ENCODE peak calls at places on chromosomes 11 and 22, in four cellular contexts. B is substantia nigra; H is CD8-positive, alpha-beta T cell; J is CD8-positive, alpha-beta memory T cell. U is an unnamed sample.

GRCh38 chr11:62512961-62513360 is 33.6 kb downstream of the AHNAK start:
- DNase-seq in J (no peak), B (no peak), H (no peak), U (no peak)

GRCh38 chr22:40436460-40437431 is 66.4 kb downstream of the SGSM3 start:
- DNase-seq in H (no peak), B (no peak), J (no peak), U (peak; percentile 50)

GRCh38 chr11:5604896-5605295 is 8.5 kb downstream of the TRIM6 start:
- DNase-seq in J (no peak), B (no peak), H (no peak), U (no peak)

GRCh38 chr11:72578541-72578940 is 95.7 kb downstream of the PDE2A start:
- DNase-seq in J (no peak), H (no peak), B (no peak), U (no peak)

GRCh38 chr22:27195104-27195503 is 537.7 kb downstream of the MIAT start:
- DNase-seq in H (no peak), J (no peak), B (no peak), U (no peak)

GRCh38 chr11:69921429-69922014 is 102.3 kb upstream of the FGF3 start:
- DNase-seq in B (no peak), J (no peak), H (no peak), U (no peak)

GRCh38 chr11:69136471-69136870 is 19.3 kb upstream of the SMIM38 start:
- DNase-seq in B (no peak), H (no peak), J (no peak), U (no peak)

GRCh38 chr11:57322881-57323467 is 1.8 kb downstream of the TNKS1BP1 start:
- DNase-seq in H (no peak), J (no peak), B (no peak), U (no peak)

GRCh38 chr22:19664951-19665783 is 49.1 kb upstream of the SEPTIN5 start:
- DNase-seq in J (no peak), H (no peak), B (no peak), U (no peak)

GRCh38 chr11:118164885-118165284 is 11.6 kb downstream of the SCN2B start:
- DNase-seq in J (no peak), H (no peak), B (no peak), U (no peak)

GRCh38 chr11:78363018-78363619 is 54.5 kb downstream of the GAB2 start:
- DNase-seq in B (no peak), H (no peak), J (no peak), U (no peak)

GRCh38 chr11:91433284-91434010 is 791.2 kb upstream of the FAT3 start:
- DNase-seq in J (no peak), H (no peak), B (no peak), U (no peak)

GRCh38 chr11:78220218-78221157 is 31.8 kb downstream of the USP35 start:
- DNase-seq in H (no peak), J (no peak), B (no peak), U (no peak)

GRCh38 chr22:22730655-22731373 is 86.4 kb downstream of the GGTLC2 start:
- DNase-seq in B (no peak), H (no peak), J (no peak), U (no peak)

GRCh38 chr11:1573077-1573846 is 1.2 kb upstream of the DUSP8 start:
- DNase-seq in J (peak; percentile 38), B (no peak), H (peak; percentile 16), U (no peak)

GRCh38 chr11:69801513-69802335 is 17.5 kb downstream of the FGF3 start:
- DNase-seq in J (peak; percentile 9), H (peak; percentile 11), B (no peak), U (peak; percentile 47)

GRCh38 chr11:86152006-86152862 is 83.3 kb upstream of the PICALM start:
- DNase-seq in J (no peak), B (peak; percentile 31), H (no peak), U (no peak)

GRCh38 chr11:86035920-86036319 is 33.0 kb downstream of the PICALM start:
- DNase-seq in B (no peak), J (no peak), H (no peak), U (no peak)

GRCh38 chr11:35365961-35366360 is 53.4 kb downstream of the SLC1A2 start:
- DNase-seq in J (no peak), B (no peak), H (no peak), U (no peak)

GRCh38 chr11:35364101-35364780 is 55.1 kb downstream of the SLC1A2 start:
- DNase-seq in J (no peak), B (peak; percentile 10), H (no peak), U (no peak)

GRCh38 chr11:35367491-35367890 is 51.9 kb downstream of the SLC1A2 start:
- DNase-seq in H (no peak), B (no peak), J (no peak), U (no peak)

GRCh38 chr11:35365395-35365794 is 54.0 kb downstream of the SLC1A2 start:
- DNase-seq in J (no peak), B (no peak), H (no peak), U (no peak)

DNA sequence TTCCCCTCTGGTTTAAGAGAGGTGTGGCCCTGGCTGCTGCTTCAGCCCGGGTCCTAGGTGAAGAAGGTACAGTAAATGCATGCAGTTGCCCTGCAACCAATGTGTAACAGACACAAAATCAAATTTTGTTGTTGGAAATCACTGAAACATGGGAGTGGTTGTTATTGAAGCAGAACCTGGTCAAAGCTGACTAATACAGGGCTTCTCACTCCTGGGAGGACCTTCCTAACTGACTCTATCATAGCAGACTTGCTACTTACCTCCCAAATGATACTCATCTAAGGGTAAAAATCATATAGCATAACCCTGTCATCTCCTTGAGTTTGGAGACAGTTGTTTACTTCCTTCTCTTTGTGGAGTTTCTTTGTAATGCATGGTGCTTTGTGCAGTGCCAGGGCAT is 52.6 kb downstream of the SLC1A2 start:
- DNase-seq in B (no peak), J (no peak), H (no peak), U (no peak)
- H3K27ac ChIP-seq in B (no peak overlapping the region), J (no peak overlapping the region), H (no peak overlapping the region), U (no peak overlapping the region)

GRCh38 chr11:130522284-130522961 is 74.0 kb downstream of the ADAMTS15 start:
- DNase-seq in B (no peak), H (no peak), J (no peak), U (peak; percentile 46)
- H3K27ac ChIP-seq in B (no peak overlapping the region), H (no peak overlapping the region), J (no peak overlapping the region), U (no peak overlapping the region)

GRCh38 chr11:123682976-123683375 is 28.6 kb upstream of the SCN3B start:
- DNase-seq in B (no peak), J (no peak), H (no peak), U (no peak)

GRCh38 chr11:123690490-123690889 is 36.1 kb upstream of the SCN3B start:
- DNase-seq in B (no peak), H (no peak), J (no peak), U (no peak)

GRCh38 chr11:123681007-123681406 is 26.6 kb upstream of the SCN3B start:
- DNase-seq in J (no peak), H (no peak), B (no peak), U (no peak)

GRCh38 chr11:123683616-123684170 is 29.3 kb upstream of the SCN3B start:
- DNase-seq in H (no peak), B (no peak), J (no peak), U (no peak)

GRCh38 chr11:123684601-123685000 is 30.2 kb upstream of the SCN3B start:
- DNase-seq in H (no peak), B (no peak), J (no peak), U (no peak)
- H3K27ac ChIP-seq in H (no peak overlapping the region), B (no peak overlapping the region), J (no peak overlapping the region), U (no peak overlapping the region)

GRCh38 chr11:3856856-3857553 is 1.5 kb downstream of the STIM1 start:
- DNase-seq in H (no peak), J (no peak), B (no peak), U (no peak)
- H3K27ac ChIP-seq in H (peak overlapping the region; percentile 58), J (peak overlapping the region; percentile 49), B (no peak overlapping the region), U (no peak overlapping the region)

GRCh38 chr22:46457502-46458488 is 79.6 kb downstream of the CELSR1 start:
- DNase-seq in B (no peak), H (no peak), J (no peak), U (no peak)
- H3K27ac ChIP-seq in B (no peak overlapping the region), H (no peak overlapping the region), J (no peak overlapping the region), U (no peak overlapping the region)